ENCODE peak calls at places on chromosomes 7 and 10, in seven cellular contexts. V, J, C, I, A, Y and H are unnamed samples.

GRCh38 chr10:113000454-113000853 is 50.4 kb downstream of the TCF7L2 start:
- DNase-seq in I (no peak), C (no peak), V (no peak), A (no peak), J (no peak), Y (no peak), H (no peak)

GRCh38 chr10:57699944-57700343 is 567.8 kb downstream of the IPMK start:
- DNase-seq in J (no peak), Y (no peak), C (peak), V (no peak), I (no peak), A (no peak), H (no peak)

GRCh38 chr7:150852371-150852905 is at the start of gene AOC1:
- DNase-seq in C (no peak), V (no peak), J (peak), I (no peak), Y (no peak), A (peak), H (peak)

GRCh38 chr10:71419002-71419540 is 22.4 kb downstream of the CDH23 start:
- DNase-seq in V (no peak), A (no peak), J (no peak), C (no peak), I (peak), Y (no peak), H (no peak)

GRCh38 chr7:27175005-27175625 is 995 bp upstream of the HOXA10 start:
- DNase-seq in A (no peak), Y (no peak), C (no peak), V (no peak), J (peak), I (peak), H (peak)

GRCh38 chr7:77476871-77477270 is 60.2 kb upstream of the PTPN12 start:
- DNase-seq in A (no peak), C (no peak), J (no peak), I (no peak), V (no peak), Y (no peak), H (no peak)

GRCh38 chr10:96249264-96249663 is 22.1 kb downstream of the BLNK start:
- DNase-seq in A (no peak), V (no peak), J (no peak), C (no peak), Y (no peak), I (no peak), H (no peak)

GRCh38 chr10:28403090-28403489 is 100.2 kb upstream of the MPP7 start:
- DNase-seq in V (no peak), I (no peak), J (no peak), A (no peak), Y (no peak), C (peak), H (no peak)

GRCh38 chr10:73887038-73888015 is 13.0 kb upstream of the CAMK2G start:
- DNase-seq in V (no peak), A (peak), J (no peak), I (no peak), Y (no peak), C (peak), H (peak)